ENCODE peak calls at places on chromosomes 16 and 17, in seven cellular contexts. One of them, this sample, is unnamed.

GRCh38 chr16:59899940-59900339 is 1165.8 kb upstream of the GOT2 start:
- DNase-seq in H1: no peak
- DNase-seq in H9: no peak
- DNase-seq in neuronal stem cell: no peak
- DNase-seq in mesenchymal stem cell: no peak
- DNase-seq in mesendoderm: peak; percentile 35
- DNase-seq in trophoblast cell: no peak
- DNase-seq in this sample: no peak

GRCh38 chr17:67203818-67204217 is 41.2 kb downstream of the HELZ start:
- DNase-seq in neuronal stem cell: no peak
- DNase-seq in trophoblast cell: no peak
- DNase-seq in mesenchymal stem cell: no peak
- DNase-seq in H9: no peak
- DNase-seq in mesendoderm: no peak
- DNase-seq in H1: no peak
- DNase-seq in this sample: no peak

GRCh38 chr16:81099958-81100357 is 3.8 kb upstream of the GCSH start:
- DNase-seq in mesendoderm: no peak
- DNase-seq in H1: no peak
- DNase-seq in trophoblast cell: no peak
- DNase-seq in H9: no peak
- DNase-seq in neuronal stem cell: no peak
- DNase-seq in mesenchymal stem cell: no peak
- DNase-seq in this sample: no peak

GRCh38 chr16:14489460-14489859 is 140.6 kb downstream of the PARN start:
- DNase-seq in H9: peak; percentile 51
- DNase-seq in H1: no peak
- DNase-seq in neuronal stem cell: no peak
- DNase-seq in mesendoderm: peak; percentile 85
- DNase-seq in trophoblast cell: peak; percentile 46
- DNase-seq in mesenchymal stem cell: peak; percentile 61
- DNase-seq in this sample: peak; percentile 15

GRCh38 chr17:33287096-33287495 is 6.0 kb downstream of the ASIC2 start:
- DNase-seq in mesenchymal stem cell: no peak
- DNase-seq in mesendoderm: no peak
- DNase-seq in H9: no peak
- DNase-seq in trophoblast cell: no peak
- DNase-seq in neuronal stem cell: no peak
- DNase-seq in H1: no peak
- DNase-seq in this sample: no peak

GRCh38 chr17:79989106-79989835 is 46.4 kb downstream of the TBC1D16 start:
- DNase-seq in mesenchymal stem cell: no peak
- DNase-seq in neuronal stem cell: no peak
- DNase-seq in H9: no peak
- DNase-seq in trophoblast cell: no peak
- DNase-seq in H1: no peak
- DNase-seq in mesendoderm: no peak
- DNase-seq in this sample: no peak

GRCh38 chr17:62064029-62064790 is 868 bp downstream of the MED13 start:
- DNase-seq in mesendoderm: no peak
- DNase-seq in H1: no peak
- DNase-seq in H9: no peak
- DNase-seq in trophoblast cell: peak; percentile 61
- DNase-seq in mesenchymal stem cell: peak; percentile 48
- DNase-seq in neuronal stem cell: no peak
- DNase-seq in this sample: peak; percentile 18

GRCh38 chr17:41800601-41801373 is 11.0 kb downstream of the P3H4 start:
- DNase-seq in neuronal stem cell: no peak
- DNase-seq in H1: peak; percentile 87
- DNase-seq in mesenchymal stem cell: peak; percentile 73
- DNase-seq in H9: peak; percentile 100
- DNase-seq in mesendoderm: peak; percentile 98
- DNase-seq in trophoblast cell: peak; percentile 99
- DNase-seq in this sample: no peak

GRCh38 chr17:82638183-82638773 is 10.0 kb downstream of the WDR45B start:
- DNase-seq in mesenchymal stem cell: no peak
- DNase-seq in H9: no peak
- DNase-seq in H1: no peak
- DNase-seq in mesendoderm: no peak
- DNase-seq in trophoblast cell: no peak
- DNase-seq in neuronal stem cell: no peak
- DNase-seq in this sample: no peak

GRCh38 chr16:2194852-2195315 is 1.5 kb downstream of the CASKIN1 start:
- DNase-seq in mesenchymal stem cell: peak; percentile 26
- DNase-seq in trophoblast cell: peak; percentile 78
- DNase-seq in H1: peak; percentile 80
- DNase-seq in H9: peak; percentile 86
- DNase-seq in neuronal stem cell: no peak
- DNase-seq in mesendoderm: peak; percentile 87
- DNase-seq in this sample: peak; percentile 39

GRCh38 chr16:86363836-86364618 is 146.3 kb upstream of the FOXF1 start:
- DNase-seq in H1: no peak
- DNase-seq in H9: no peak
- DNase-seq in neuronal stem cell: no peak
- DNase-seq in trophoblast cell: no peak
- DNase-seq in mesendoderm: no peak
- DNase-seq in mesenchymal stem cell: peak; percentile 70
- DNase-seq in this sample: no peak

GRCh38 chr17:45346255-45347015 is 29.6 kb upstream of the MAP3K14 start:
- DNase-seq in neuronal stem cell: no peak
- DNase-seq in H9: peak; percentile 24
- DNase-seq in trophoblast cell: no peak
- DNase-seq in mesendoderm: no peak
- DNase-seq in mesenchymal stem cell: no peak
- DNase-seq in H1: no peak
- DNase-seq in this sample: peak; percentile 8

GRCh38 chr17:32271844-32272243 is 6.2 kb downstream of the RHBDL3 start:
- DNase-seq in neuronal stem cell: no peak
- DNase-seq in mesenchymal stem cell: no peak
- DNase-seq in mesendoderm: no peak
- DNase-seq in trophoblast cell: no peak
- DNase-seq in H1: no peak
- DNase-seq in H9: no peak
- DNase-seq in this sample: no peak
- H3K9ac ChIP-seq in neuronal stem cell: no peak overlapping the region
- H3K9ac ChIP-seq in mesenchymal stem cell: no peak overlapping the region
- H3K9ac ChIP-seq in mesendoderm: no peak overlapping the region
- H3K9ac ChIP-seq in trophoblast cell: no peak overlapping the region
- H3K9ac ChIP-seq in H1: no peak overlapping the region
- H3K9ac ChIP-seq in H9: no peak overlapping the region
- H3K9ac ChIP-seq in this sample: no peak overlapping the region

DNA sequence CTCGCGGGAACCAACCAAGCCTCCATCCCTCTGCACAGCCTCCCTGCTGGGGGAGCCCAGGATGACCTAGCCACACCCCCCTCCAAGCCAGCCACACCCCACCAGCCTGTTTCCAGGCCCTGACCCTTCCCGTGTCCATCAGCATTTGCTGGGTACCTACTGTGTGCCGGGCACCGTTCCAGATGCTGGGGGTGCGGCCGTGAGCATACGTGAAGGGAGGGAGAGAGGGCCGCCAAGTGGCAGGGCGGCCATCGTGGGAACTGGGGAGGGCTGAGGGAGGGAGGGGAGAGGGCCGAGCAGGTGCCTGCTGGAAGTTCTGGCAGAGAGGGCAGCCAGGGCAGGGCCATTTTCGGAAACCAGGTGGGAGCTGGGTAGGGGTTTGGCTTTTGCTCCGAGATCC is 23.1 kb downstream of the ZFPM1 start:
- DNase-seq in trophoblast cell: no peak
- DNase-seq in neuronal stem cell: no peak
- DNase-seq in H1: no peak
- DNase-seq in mesendoderm: no peak
- DNase-seq in mesenchymal stem cell: no peak
- DNase-seq in H9: no peak
- DNase-seq in this sample: no peak
- H3K18ac ChIP-seq in trophoblast cell: no peak overlapping the region
- H3K18ac ChIP-seq in neuronal stem cell: peak overlapping the region; percentile 85
- H3K18ac ChIP-seq in H1: no peak overlapping the region
- H3K18ac ChIP-seq in mesendoderm: no peak overlapping the region
- H3K18ac ChIP-seq in mesenchymal stem cell: no peak overlapping the region
- H3K18ac ChIP-seq in H9: no peak overlapping the region
- H3K18ac ChIP-seq in this sample: no peak overlapping the region

DNA sequence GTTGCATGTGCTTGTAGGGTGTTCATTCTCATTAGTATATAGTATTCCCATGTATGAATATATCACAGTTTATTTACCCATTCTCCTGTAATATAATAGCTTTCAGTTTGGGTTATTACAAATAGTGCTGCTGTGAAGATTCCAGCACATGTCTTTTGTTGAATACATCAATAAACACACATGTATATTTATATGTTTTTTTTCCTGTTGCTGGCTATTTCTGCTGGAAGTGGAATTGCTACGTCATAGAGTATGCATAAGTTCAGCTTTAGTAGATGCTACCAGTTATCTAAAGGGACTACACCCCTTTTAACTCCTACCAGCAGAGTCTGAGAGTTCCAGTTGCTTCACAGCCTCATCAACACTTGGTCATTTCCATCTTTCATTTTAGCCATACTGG is 52.3 kb upstream of the SCNN1B start:
- DNase-seq in mesenchymal stem cell: no peak
- DNase-seq in mesendoderm: no peak
- DNase-seq in trophoblast cell: no peak
- DNase-seq in H1: no peak
- DNase-seq in H9: no peak
- DNase-seq in neuronal stem cell: no peak
- DNase-seq in this sample: no peak
- H3K9ac ChIP-seq in mesenchymal stem cell: no peak overlapping the region
- H3K9ac ChIP-seq in mesendoderm: no peak overlapping the region
- H3K9ac ChIP-seq in trophoblast cell: no peak overlapping the region
- H3K9ac ChIP-seq in H1: no peak overlapping the region
- H3K9ac ChIP-seq in H9: no peak overlapping the region
- H3K9ac ChIP-seq in neuronal stem cell: no peak overlapping the region
- H3K9ac ChIP-seq in this sample: no peak overlapping the region

GRCh38 chr17:21462259-21462658 is 86.1 kb downstream of the KCNJ12 start:
- DNase-seq in trophoblast cell: no peak
- DNase-seq in H9: no peak
- DNase-seq in neuronal stem cell: no peak
- DNase-seq in mesendoderm: no peak
- DNase-seq in H1: no peak
- DNase-seq in mesenchymal stem cell: no peak
- DNase-seq in this sample: no peak
- H3K18ac ChIP-seq in trophoblast cell: no peak overlapping the region
- H3K18ac ChIP-seq in H9: no peak overlapping the region
- H3K18ac ChIP-seq in neuronal stem cell: no peak overlapping the region
- H3K18ac ChIP-seq in mesendoderm: no peak overlapping the region
- H3K18ac ChIP-seq in H1: no peak overlapping the region
- H3K18ac ChIP-seq in mesenchymal stem cell: no peak overlapping the region
- H3K18ac ChIP-seq in this sample: no peak overlapping the region

DNA sequence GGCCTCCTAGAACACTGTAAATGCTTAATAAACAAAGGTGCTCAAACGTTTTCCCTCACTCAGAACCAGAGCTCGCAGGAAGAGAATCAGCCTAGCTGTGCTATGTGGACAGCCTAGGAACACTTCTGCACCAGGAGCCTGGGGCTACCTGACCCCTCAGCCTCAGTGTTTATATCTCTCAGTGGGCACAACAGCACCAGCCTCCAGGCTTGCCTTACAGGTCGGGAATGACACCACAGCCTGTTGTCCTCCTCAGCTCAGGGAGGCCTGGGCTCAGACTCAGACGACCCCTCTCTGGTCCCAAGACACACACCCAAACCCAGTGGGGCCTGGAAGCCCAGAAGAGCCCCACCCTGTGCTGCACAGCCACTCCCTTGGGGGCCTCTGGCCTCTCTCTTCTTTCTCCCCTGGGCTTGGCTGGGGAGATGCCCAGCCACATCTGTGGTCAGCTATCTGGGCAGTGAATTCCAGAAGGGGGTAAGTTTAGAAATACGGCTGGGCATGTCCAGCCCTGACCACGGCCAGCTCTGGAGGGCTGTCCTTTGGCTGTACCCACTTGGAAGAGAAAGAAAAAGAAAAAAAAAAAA is 2.4 kb downstream of the NATD1 start:
- DNase-seq in mesenchymal stem cell: no peak
- DNase-seq in mesendoderm: no peak
- DNase-seq in H1: no peak
- DNase-seq in neuronal stem cell: no peak
- DNase-seq in H9: no peak
- DNase-seq in trophoblast cell: no peak
- DNase-seq in this sample: no peak
- H3K9ac ChIP-seq in mesenchymal stem cell: peak overlapping the region; percentile 83
- H3K9ac ChIP-seq in mesendoderm: no peak overlapping the region
- H3K9ac ChIP-seq in H1: no peak overlapping the region
- H3K9ac ChIP-seq in neuronal stem cell: no peak overlapping the region
- H3K9ac ChIP-seq in H9: no peak overlapping the region
- H3K9ac ChIP-seq in trophoblast cell: no peak overlapping the region
- H3K9ac ChIP-seq in this sample: no peak overlapping the region

This sample was measured in IMR-90.